ENCODE peak calls at places on chromosomes 11 and 22, in nine cellular contexts. One of them, this sample, is unnamed.
A peak's percentile ranks its signal among the peaks of the same experiment; 100 is the strongest.

GRCh38 chr11:59040607-59041006 is 45.5 kb upstream of the GLYATL1B start:
- DNase-seq in AG04450: no peak
- DNase-seq in GM10248: no peak
- DNase-seq in activated CD8-positive, alpha-beta T cell treated with anti-CD3 and anti-CD28 coated beads for 36 hours: no peak
- DNase-seq in HFF-Myc: no peak
- DNase-seq in progenitor cell of endocrine pancreas: no peak
- DNase-seq in heart right ventricle: no peak
- DNase-seq in AG09309: no peak
- DNase-seq in CD8-positive, alpha-beta T cell: no peak
- DNase-seq in this sample: no peak

GRCh38 chr11:102267602-102268001 is 49.7 kb upstream of the BIRC3 start:
- DNase-seq in AG09309: peak; percentile 47
- DNase-seq in AG04450: no peak
- DNase-seq in CD8-positive, alpha-beta T cell: no peak
- DNase-seq in progenitor cell of endocrine pancreas: no peak
- DNase-seq in activated CD8-positive, alpha-beta T cell treated with anti-CD3 and anti-CD28 coated beads for 36 hours: no peak
- DNase-seq in HFF-Myc: no peak
- DNase-seq in heart right ventricle: no peak
- DNase-seq in GM10248: no peak
- DNase-seq in this sample: no peak

GRCh38 chr11:117146521-117146920 is 2.4 kb downstream of the PAFAH1B2 start:
- DNase-seq in CD8-positive, alpha-beta T cell: no peak
- DNase-seq in progenitor cell of endocrine pancreas: no peak
- DNase-seq in activated CD8-positive, alpha-beta T cell treated with anti-CD3 and anti-CD28 coated beads for 36 hours: no peak
- DNase-seq in HFF-Myc: no peak
- DNase-seq in AG09309: no peak
- DNase-seq in heart right ventricle: no peak
- DNase-seq in GM10248: no peak
- DNase-seq in AG04450: no peak
- DNase-seq in this sample: no peak

GRCh38 chr11:76824083-76824939 is 36.4 kb upstream of the ACER3 start:
- DNase-seq in AG04450: no peak
- DNase-seq in progenitor cell of endocrine pancreas: no peak
- DNase-seq in activated CD8-positive, alpha-beta T cell treated with anti-CD3 and anti-CD28 coated beads for 36 hours: no peak
- DNase-seq in AG09309: no peak
- DNase-seq in GM10248: no peak
- DNase-seq in heart right ventricle: no peak
- DNase-seq in HFF-Myc: peak; percentile 25
- DNase-seq in CD8-positive, alpha-beta T cell: no peak
- DNase-seq in this sample: no peak

GRCh38 chr22:31001124-31001770 is 32.2 kb downstream of the TUG1 start:
- DNase-seq in activated CD8-positive, alpha-beta T cell treated with anti-CD3 and anti-CD28 coated beads for 36 hours: no peak
- DNase-seq in heart right ventricle: no peak
- DNase-seq in CD8-positive, alpha-beta T cell: no peak
- DNase-seq in GM10248: no peak
- DNase-seq in AG04450: no peak
- DNase-seq in progenitor cell of endocrine pancreas: no peak
- DNase-seq in HFF-Myc: no peak
- DNase-seq in AG09309: no peak
- DNase-seq in this sample: no peak

GRCh38 chr11:3855808-3856491 is 486 bp downstream of the STIM1 start:
- DNase-seq in progenitor cell of endocrine pancreas: peak; percentile 24
- DNase-seq in activated CD8-positive, alpha-beta T cell treated with anti-CD3 and anti-CD28 coated beads for 36 hours: peak; percentile 77
- DNase-seq in CD8-positive, alpha-beta T cell: peak; percentile 20
- DNase-seq in GM10248: no peak
- DNase-seq in AG04450: no peak
- DNase-seq in HFF-Myc: no peak
- DNase-seq in AG09309: no peak
- DNase-seq in heart right ventricle: peak; percentile 61
- DNase-seq in this sample: no peak

GRCh38 chr11:115820026-115820425 is 315.8 kb upstream of the CADM1 start:
- DNase-seq in progenitor cell of endocrine pancreas: no peak
- DNase-seq in activated CD8-positive, alpha-beta T cell treated with anti-CD3 and anti-CD28 coated beads for 36 hours: no peak
- DNase-seq in heart right ventricle: no peak
- DNase-seq in AG04450: no peak
- DNase-seq in GM10248: no peak
- DNase-seq in AG09309: no peak
- DNase-seq in CD8-positive, alpha-beta T cell: no peak
- DNase-seq in HFF-Myc: no peak
- DNase-seq in this sample: no peak

GRCh38 chr11:70826950-70827349 is 425.4 kb downstream of the SHANK2 start:
- DNase-seq in CD8-positive, alpha-beta T cell: no peak
- DNase-seq in HFF-Myc: no peak
- DNase-seq in activated CD8-positive, alpha-beta T cell treated with anti-CD3 and anti-CD28 coated beads for 36 hours: no peak
- DNase-seq in progenitor cell of endocrine pancreas: no peak
- DNase-seq in AG04450: no peak
- DNase-seq in heart right ventricle: no peak
- DNase-seq in AG09309: no peak
- DNase-seq in GM10248: no peak
- DNase-seq in this sample: no peak

GRCh38 chr22:22748297-22748743 is 103.9 kb downstream of the GGTLC2 start:
- DNase-seq in activated CD8-positive, alpha-beta T cell treated with anti-CD3 and anti-CD28 coated beads for 36 hours: peak; percentile 70
- DNase-seq in AG04450: peak; percentile 8
- DNase-seq in progenitor cell of endocrine pancreas: no peak
- DNase-seq in heart right ventricle: no peak
- DNase-seq in CD8-positive, alpha-beta T cell: no peak
- DNase-seq in HFF-Myc: no peak
- DNase-seq in AG09309: peak; percentile 18
- DNase-seq in GM10248: peak; percentile 34
- DNase-seq in this sample: peak; percentile 14

GRCh38 chr22:50627914-50628542 is at the start of gene ARSA:
- DNase-seq in activated CD8-positive, alpha-beta T cell treated with anti-CD3 and anti-CD28 coated beads for 36 hours: peak; percentile 80
- DNase-seq in GM10248: peak; percentile 93
- DNase-seq in heart right ventricle: peak; percentile 86
- DNase-seq in AG04450: peak; percentile 43
- DNase-seq in HFF-Myc: no peak
- DNase-seq in CD8-positive, alpha-beta T cell: peak; percentile 53
- DNase-seq in progenitor cell of endocrine pancreas: peak; percentile 51
- DNase-seq in AG09309: peak; percentile 35
- DNase-seq in this sample: peak; percentile 32
- TF ChIP-seq CTCF in activated CD8-positive, alpha-beta T cell treated with anti-CD3 and anti-CD28 coated beads for 36 hours: peak; percentile 7
- TF ChIP-seq CTCF in GM10248: peak; percentile 49
- TF ChIP-seq CTCF in heart right ventricle: peak; percentile 36
- TF ChIP-seq CTCF in AG04450: peak; percentile 38
- TF ChIP-seq CTCF in HFF-Myc: peak; percentile 32
- TF ChIP-seq CTCF in CD8-positive, alpha-beta T cell: no peak
- TF ChIP-seq CTCF in progenitor cell of endocrine pancreas: no peak
- TF ChIP-seq CTCF in AG09309: peak; percentile 45
- TF ChIP-seq CTCF in this sample: peak; percentile 46

DNA sequence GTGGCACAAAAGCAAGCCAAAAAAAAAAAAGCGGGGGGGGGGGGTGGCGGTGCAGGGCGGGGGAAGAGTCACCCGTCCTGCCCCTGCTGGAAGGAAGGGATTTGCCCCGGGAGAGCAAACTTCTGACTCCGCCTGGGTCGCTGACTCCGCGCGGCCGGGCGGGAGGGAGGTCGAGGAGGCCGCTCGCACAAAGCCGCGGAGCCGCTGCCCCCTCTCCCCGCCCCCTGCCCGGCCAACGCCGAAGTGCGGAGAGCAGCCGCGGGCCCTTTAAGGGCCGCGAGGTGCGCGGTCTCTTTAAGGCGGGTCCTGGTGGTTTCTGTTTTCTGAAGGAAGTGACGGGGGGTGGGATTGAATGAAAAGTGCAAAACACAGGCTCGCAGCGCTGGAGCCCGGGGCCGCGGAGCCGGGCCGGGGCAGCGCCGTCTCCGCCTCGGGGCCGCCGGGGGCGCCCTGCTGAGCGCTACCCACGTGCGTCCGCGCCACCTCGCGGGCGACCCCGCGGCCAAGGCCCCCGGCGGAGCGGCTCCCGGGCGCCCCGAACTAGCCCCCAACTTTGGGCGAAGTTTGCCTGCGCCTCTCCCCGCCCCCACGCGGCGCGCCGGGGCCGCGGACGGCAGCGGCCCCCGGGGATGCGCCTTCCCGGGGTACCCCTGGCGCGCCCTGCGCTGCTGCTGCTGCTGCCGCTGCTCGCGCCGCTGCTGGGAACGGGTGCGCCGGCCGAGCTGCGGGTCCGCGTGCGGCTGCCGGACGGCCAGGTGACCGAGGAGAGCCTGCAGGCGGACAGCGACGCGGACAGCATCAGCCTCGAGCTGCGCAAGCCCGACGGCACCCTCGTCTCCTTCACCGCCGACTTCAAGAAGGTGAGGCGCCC is at the start of gene OAF:
- DNase-seq in activated CD8-positive, alpha-beta T cell treated with anti-CD3 and anti-CD28 coated beads for 36 hours: peak; percentile 76
- DNase-seq in AG09309: no peak
- DNase-seq in AG04450: peak; percentile 71
- DNase-seq in CD8-positive, alpha-beta T cell: peak; percentile 10
- DNase-seq in HFF-Myc: peak; percentile 61
- DNase-seq in heart right ventricle: peak; percentile 82
- DNase-seq in progenitor cell of endocrine pancreas: peak; percentile 61
- DNase-seq in GM10248: peak; percentile 89
- DNase-seq in this sample: peak; percentile 61
- TF ChIP-seq CTCF in activated CD8-positive, alpha-beta T cell treated with anti-CD3 and anti-CD28 coated beads for 36 hours: no peak
- TF ChIP-seq CTCF in AG09309: peak; percentile 9
- TF ChIP-seq CTCF in AG04450: no peak
- TF ChIP-seq CTCF in CD8-positive, alpha-beta T cell: no peak
- TF ChIP-seq CTCF in HFF-Myc: no peak
- TF ChIP-seq CTCF in heart right ventricle: peak; percentile 36
- TF ChIP-seq CTCF in progenitor cell of endocrine pancreas: peak; percentile 41
- TF ChIP-seq CTCF in GM10248: peak; percentile 31
- TF ChIP-seq CTCF in this sample: no peak

DNA sequence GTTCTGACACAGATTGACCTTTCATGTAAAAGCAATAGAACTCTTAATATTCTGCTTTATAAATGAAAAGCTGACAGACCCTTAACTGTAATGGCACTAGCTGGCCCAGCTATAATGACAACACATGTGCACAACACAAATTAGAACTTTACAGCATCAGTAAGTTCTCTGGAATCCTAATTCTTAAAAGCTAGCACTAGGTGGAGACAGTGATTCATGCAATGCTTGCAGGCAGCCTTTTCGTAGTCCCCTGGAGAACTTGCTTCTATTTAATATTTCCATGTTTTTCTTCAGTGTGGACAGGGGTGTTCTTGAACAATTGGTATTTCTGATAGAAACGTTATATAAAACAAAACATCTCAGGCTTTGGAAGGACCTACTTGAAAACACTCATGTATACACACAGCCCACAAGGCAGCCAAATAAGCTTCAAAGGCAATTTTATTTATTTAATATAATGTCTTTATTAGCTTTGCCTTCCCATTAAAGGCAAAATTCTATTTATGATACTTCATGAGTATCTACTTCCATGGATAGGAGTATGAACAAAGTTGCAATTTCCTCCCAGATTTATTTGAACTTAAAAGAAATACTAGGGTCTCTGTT is 374.3 kb upstream of the MPPED2 start:
- DNase-seq in AG09309: peak; percentile 7
- DNase-seq in GM10248: no peak
- DNase-seq in heart right ventricle: no peak
- DNase-seq in HFF-Myc: no peak
- DNase-seq in AG04450: no peak
- DNase-seq in activated CD8-positive, alpha-beta T cell treated with anti-CD3 and anti-CD28 coated beads for 36 hours: no peak
- DNase-seq in CD8-positive, alpha-beta T cell: no peak
- DNase-seq in progenitor cell of endocrine pancreas: no peak
- DNase-seq in this sample: peak; percentile 3
- TF ChIP-seq CTCF in AG09309: peak; percentile 31
- TF ChIP-seq CTCF in GM10248: peak; percentile 22
- TF ChIP-seq CTCF in heart right ventricle: peak; percentile 49
- TF ChIP-seq CTCF in HFF-Myc: no peak
- TF ChIP-seq CTCF in AG04450: peak; percentile 47
- TF ChIP-seq CTCF in activated CD8-positive, alpha-beta T cell treated with anti-CD3 and anti-CD28 coated beads for 36 hours: no peak
- TF ChIP-seq CTCF in CD8-positive, alpha-beta T cell: no peak
- TF ChIP-seq CTCF in progenitor cell of endocrine pancreas: peak; percentile 84
- TF ChIP-seq CTCF in this sample: peak; percentile 31

DNA sequence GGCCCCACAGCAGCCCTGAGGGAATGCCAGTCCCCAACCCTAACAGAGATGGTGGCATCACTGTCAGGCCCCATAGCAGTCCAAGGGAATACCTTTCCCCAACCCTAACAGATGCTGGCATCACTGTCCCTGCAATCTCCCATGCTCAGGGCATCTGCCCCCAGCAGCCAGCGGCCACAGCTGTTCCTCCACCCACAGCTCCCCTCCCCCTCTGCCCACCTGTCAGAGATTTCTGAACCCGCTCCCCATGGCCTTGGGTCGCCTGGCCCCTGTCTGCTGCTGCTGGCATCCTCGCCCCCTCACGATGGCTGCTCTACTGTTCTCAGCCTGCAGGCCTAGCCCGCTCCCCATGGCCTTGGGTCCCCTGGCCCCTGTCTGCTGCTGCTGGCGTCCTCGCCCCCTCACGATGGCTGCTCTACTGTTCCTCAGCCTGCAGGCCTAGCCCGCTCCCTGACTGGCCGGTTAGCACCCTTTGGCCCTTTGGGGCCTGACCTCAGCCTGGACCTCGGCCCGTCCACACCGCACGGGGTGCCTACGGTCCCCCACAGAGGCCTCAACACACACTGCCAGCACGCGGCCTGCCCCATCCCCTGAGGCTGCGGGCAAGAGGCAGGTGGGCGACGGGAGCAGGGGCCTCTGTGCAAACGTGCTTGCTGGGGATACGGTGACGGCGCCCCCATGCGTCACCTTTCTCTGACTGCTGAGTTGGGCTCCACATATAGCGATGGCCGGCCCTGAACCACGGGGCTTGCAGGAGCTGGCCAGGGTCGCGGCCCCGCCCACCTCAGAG is 20.7 kb downstream of the CHID1 start:
- DNase-seq in HFF-Myc: no peak
- DNase-seq in AG09309: no peak
- DNase-seq in GM10248: no peak
- DNase-seq in CD8-positive, alpha-beta T cell: no peak
- DNase-seq in activated CD8-positive, alpha-beta T cell treated with anti-CD3 and anti-CD28 coated beads for 36 hours: no peak
- DNase-seq in progenitor cell of endocrine pancreas: no peak
- DNase-seq in heart right ventricle: no peak
- DNase-seq in AG04450: no peak
- DNase-seq in this sample: no peak
- TF ChIP-seq CTCF in HFF-Myc: no peak
- TF ChIP-seq CTCF in AG09309: no peak
- TF ChIP-seq CTCF in GM10248: no peak
- TF ChIP-seq CTCF in CD8-positive, alpha-beta T cell: no peak
- TF ChIP-seq CTCF in activated CD8-positive, alpha-beta T cell treated with anti-CD3 and anti-CD28 coated beads for 36 hours: no peak
- TF ChIP-seq CTCF in progenitor cell of endocrine pancreas: no peak
- TF ChIP-seq CTCF in heart right ventricle: no peak
- TF ChIP-seq CTCF in AG04450: no peak
- TF ChIP-seq CTCF in this sample: no peak

This sample was measured in AG09319.